ENCODE peak calls at places on chromosome 13, in six cellular contexts. One of them, this sample, is unnamed.

GRCh38 chr13:96214804-96215445 is 125.0 kb downstream of the HS6ST3 start:
- DNase-seq in fibroblast of the aortic adventitia: peak
- DNase-seq in heart right ventricle: no peak
- DNase-seq in activated B cell treated with CpG ODN at 0.5 μM for 24 hours: no peak
- DNase-seq in foreskin keratinocyte: no peak
- DNase-seq in midbrain: no peak
- DNase-seq in this sample: no peak

GRCh38 chr13:90374183-90374582 is 973.3 kb upstream of the MIR17HG start:
- DNase-seq in foreskin keratinocyte: no peak
- DNase-seq in activated B cell treated with CpG ODN at 0.5 μM for 24 hours: no peak
- DNase-seq in heart right ventricle: no peak
- DNase-seq in fibroblast of the aortic adventitia: no peak
- DNase-seq in midbrain: no peak
- DNase-seq in this sample: no peak

GRCh38 chr13:60590775-60591174 is 193.8 kb downstream of the TDRD3 start:
- DNase-seq in activated B cell treated with CpG ODN at 0.5 μM for 24 hours: no peak
- DNase-seq in midbrain: no peak
- DNase-seq in foreskin keratinocyte: peak
- DNase-seq in fibroblast of the aortic adventitia: no peak
- DNase-seq in heart right ventricle: no peak
- DNase-seq in this sample: no peak

GRCh38 chr13:69324109-69324886 is 783.3 kb upstream of the ATXN8OS start:
- DNase-seq in activated B cell treated with CpG ODN at 0.5 μM for 24 hours: no peak
- DNase-seq in midbrain: no peak
- DNase-seq in foreskin keratinocyte: peak
- DNase-seq in fibroblast of the aortic adventitia: no peak
- DNase-seq in heart right ventricle: no peak
- DNase-seq in this sample: no peak

GRCh38 chr13:46296920-46297319 is 85.2 kb downstream of the LRRC63 start:
- DNase-seq in foreskin keratinocyte: peak
- DNase-seq in midbrain: no peak
- DNase-seq in heart right ventricle: no peak
- DNase-seq in activated B cell treated with CpG ODN at 0.5 μM for 24 hours: no peak
- DNase-seq in fibroblast of the aortic adventitia: peak
- DNase-seq in this sample: no peak

GRCh38 chr13:26541041-26541440 is 16.4 kb upstream of the WASF3 start:
- DNase-seq in activated B cell treated with CpG ODN at 0.5 μM for 24 hours: no peak
- DNase-seq in heart right ventricle: no peak
- DNase-seq in foreskin keratinocyte: no peak
- DNase-seq in fibroblast of the aortic adventitia: no peak
- DNase-seq in midbrain: no peak
- DNase-seq in this sample: no peak

GRCh38 chr13:74305876-74306275 is 171.7 kb upstream of the KLF12 start:
- DNase-seq in activated B cell treated with CpG ODN at 0.5 μM for 24 hours: no peak
- DNase-seq in midbrain: no peak
- DNase-seq in heart right ventricle: no peak
- DNase-seq in fibroblast of the aortic adventitia: no peak
- DNase-seq in foreskin keratinocyte: peak
- DNase-seq in this sample: no peak

GRCh38 chr13:33153421-33154381 is 131.9 kb downstream of the STARD13 start:
- DNase-seq in midbrain: no peak
- DNase-seq in foreskin keratinocyte: no peak
- DNase-seq in fibroblast of the aortic adventitia: peak
- DNase-seq in activated B cell treated with CpG ODN at 0.5 μM for 24 hours: no peak
- DNase-seq in heart right ventricle: peak
- DNase-seq in this sample: no peak

GRCh38 chr13:50152224-50152623 is 137.0 kb downstream of the KCNRG start:
- DNase-seq in foreskin keratinocyte: no peak
- DNase-seq in heart right ventricle: no peak
- DNase-seq in activated B cell treated with CpG ODN at 0.5 μM for 24 hours: no peak
- DNase-seq in midbrain: no peak
- DNase-seq in fibroblast of the aortic adventitia: peak
- DNase-seq in this sample: no peak

GRCh38 chr13:45821861-45822260 is 29.7 kb downstream of the SIAH3 start:
- DNase-seq in fibroblast of the aortic adventitia: no peak
- DNase-seq in activated B cell treated with CpG ODN at 0.5 μM for 24 hours: no peak
- DNase-seq in foreskin keratinocyte: no peak
- DNase-seq in heart right ventricle: no peak
- DNase-seq in midbrain: no peak
- DNase-seq in this sample: no peak

GRCh38 chr13:48493851-48494250 is 39.0 kb downstream of the RCBTB2 start:
- DNase-seq in midbrain: peak
- DNase-seq in heart right ventricle: no peak
- DNase-seq in fibroblast of the aortic adventitia: peak
- DNase-seq in activated B cell treated with CpG ODN at 0.5 μM for 24 hours: no peak
- DNase-seq in foreskin keratinocyte: no peak
- DNase-seq in this sample: no peak

GRCh38 chr13:23044906-23045305 is 135.9 kb upstream of the SGCG start:
- DNase-seq in activated B cell treated with CpG ODN at 0.5 μM for 24 hours: no peak
- DNase-seq in midbrain: no peak
- DNase-seq in fibroblast of the aortic adventitia: no peak
- DNase-seq in foreskin keratinocyte: peak
- DNase-seq in heart right ventricle: no peak
- DNase-seq in this sample: no peak

GRCh38 chr13:51620165-51620983 is 36.1 kb downstream of the WDFY2 start:
- DNase-seq in foreskin keratinocyte: no peak
- DNase-seq in fibroblast of the aortic adventitia: no peak
- DNase-seq in heart right ventricle: peak
- DNase-seq in midbrain: no peak
- DNase-seq in activated B cell treated with CpG ODN at 0.5 μM for 24 hours: no peak
- DNase-seq in this sample: no peak

GRCh38 chr13:114264886-114265611 is 16.4 kb upstream of the UPF3A start:
- DNase-seq in activated B cell treated with CpG ODN at 0.5 μM for 24 hours: no peak
- DNase-seq in fibroblast of the aortic adventitia: peak
- DNase-seq in foreskin keratinocyte: no peak
- DNase-seq in heart right ventricle: no peak
- DNase-seq in midbrain: no peak
- DNase-seq in this sample: no peak

GRCh38 chr13:43331676-43332075 is 308.3 kb downstream of the DNAJC15 start:
- DNase-seq in heart right ventricle: no peak
- DNase-seq in fibroblast of the aortic adventitia: peak
- DNase-seq in midbrain: peak
- DNase-seq in activated B cell treated with CpG ODN at 0.5 μM for 24 hours: no peak
- DNase-seq in foreskin keratinocyte: no peak
- DNase-seq in this sample: no peak

GRCh38 chr13:50527612-50528509 is 315.6 kb downstream of the DLEU7 start:
- DNase-seq in heart right ventricle: no peak
- DNase-seq in foreskin keratinocyte: peak
- DNase-seq in activated B cell treated with CpG ODN at 0.5 μM for 24 hours: no peak
- DNase-seq in fibroblast of the aortic adventitia: no peak
- DNase-seq in midbrain: no peak
- DNase-seq in this sample: no peak

GRCh38 chr13:107977175-107977574 is 238.2 kb downstream of the LIG4 start:
- DNase-seq in foreskin keratinocyte: no peak
- DNase-seq in activated B cell treated with CpG ODN at 0.5 μM for 24 hours: no peak
- DNase-seq in midbrain: no peak
- DNase-seq in heart right ventricle: no peak
- DNase-seq in fibroblast of the aortic adventitia: no peak
- DNase-seq in this sample: no peak

GRCh38 chr13:44403720-44404063 is 30.1 kb downstream of the SERP2 start:
- DNase-seq in activated B cell treated with CpG ODN at 0.5 μM for 24 hours: no peak
- DNase-seq in heart right ventricle: no peak
- DNase-seq in midbrain: no peak
- DNase-seq in fibroblast of the aortic adventitia: no peak
- DNase-seq in foreskin keratinocyte: no peak
- DNase-seq in this sample: no peak

GRCh38 chr13:107824636-107825035 is 390.7 kb downstream of the LIG4 start:
- DNase-seq in midbrain: no peak
- DNase-seq in fibroblast of the aortic adventitia: no peak
- DNase-seq in heart right ventricle: no peak
- DNase-seq in activated B cell treated with CpG ODN at 0.5 μM for 24 hours: no peak
- DNase-seq in foreskin keratinocyte: no peak
- DNase-seq in this sample: no peak

GRCh38 chr13:94713556-94714182 is 1.3 kb upstream of the SOX21 start:
- DNase-seq in activated B cell treated with CpG ODN at 0.5 μM for 24 hours: no peak
- DNase-seq in fibroblast of the aortic adventitia: no peak
- DNase-seq in midbrain: peak
- DNase-seq in heart right ventricle: no peak
- DNase-seq in foreskin keratinocyte: no peak
- DNase-seq in this sample: no peak

GRCh38 chr13:65470781-65471180 is 1759.4 kb downstream of the PCDH9 start:
- DNase-seq in heart right ventricle: no peak
- DNase-seq in fibroblast of the aortic adventitia: peak
- DNase-seq in foreskin keratinocyte: no peak
- DNase-seq in midbrain: no peak
- DNase-seq in activated B cell treated with CpG ODN at 0.5 μM for 24 hours: no peak
- DNase-seq in this sample: no peak

GRCh38 chr13:25249001-25249543 is 38.2 kb downstream of the MTMR6 start:
- DNase-seq in foreskin keratinocyte: peak
- DNase-seq in fibroblast of the aortic adventitia: peak
- DNase-seq in heart right ventricle: no peak
- DNase-seq in activated B cell treated with CpG ODN at 0.5 μM for 24 hours: no peak
- DNase-seq in midbrain: peak
- DNase-seq in this sample: no peak

GRCh38 chr13:40152145-40152544 is 496.7 kb downstream of the COG6 start:
- DNase-seq in activated B cell treated with CpG ODN at 0.5 μM for 24 hours: no peak
- DNase-seq in midbrain: no peak
- DNase-seq in heart right ventricle: peak
- DNase-seq in foreskin keratinocyte: peak
- DNase-seq in fibroblast of the aortic adventitia: peak
- DNase-seq in this sample: peak

GRCh38 chr13:104011505-104012270 is 945.5 kb upstream of the SLC10A2 start:
- DNase-seq in fibroblast of the aortic adventitia: peak
- DNase-seq in midbrain: no peak
- DNase-seq in foreskin keratinocyte: no peak
- DNase-seq in activated B cell treated with CpG ODN at 0.5 μM for 24 hours: no peak
- DNase-seq in heart right ventricle: no peak
- DNase-seq in this sample: no peak

GRCh38 chr13:40940841-40941240 is 78.3 kb downstream of the ELF1 start:
- DNase-seq in fibroblast of the aortic adventitia: no peak
- DNase-seq in foreskin keratinocyte: no peak
- DNase-seq in activated B cell treated with CpG ODN at 0.5 μM for 24 hours: no peak
- DNase-seq in midbrain: no peak
- DNase-seq in heart right ventricle: peak
- DNase-seq in this sample: no peak

GRCh38 chr13:99367663-99368448 is 60.7 kb upstream of the GPR183 start:
- DNase-seq in midbrain: no peak
- DNase-seq in heart right ventricle: no peak
- DNase-seq in activated B cell treated with CpG ODN at 0.5 μM for 24 hours: no peak
- DNase-seq in fibroblast of the aortic adventitia: no peak
- DNase-seq in foreskin keratinocyte: no peak
- DNase-seq in this sample: no peak

GRCh38 chr13:33893559-33893958 is 75.6 kb downstream of the RFC3 start:
- DNase-seq in heart right ventricle: no peak
- DNase-seq in activated B cell treated with CpG ODN at 0.5 μM for 24 hours: no peak
- DNase-seq in midbrain: no peak
- DNase-seq in fibroblast of the aortic adventitia: no peak
- DNase-seq in foreskin keratinocyte: no peak
- DNase-seq in this sample: no peak

GRCh38 chr13:50222569-50223332 is 207.5 kb downstream of the KCNRG start:
- DNase-seq in heart right ventricle: peak
- DNase-seq in midbrain: peak
- DNase-seq in activated B cell treated with CpG ODN at 0.5 μM for 24 hours: no peak
- DNase-seq in fibroblast of the aortic adventitia: peak
- DNase-seq in foreskin keratinocyte: no peak
- DNase-seq in this sample: peak

GRCh38 chr13:30381049-30381448 is 41.2 kb upstream of the UBE2L5 start:
- DNase-seq in activated B cell treated with CpG ODN at 0.5 μM for 24 hours: no peak
- DNase-seq in foreskin keratinocyte: no peak
- DNase-seq in midbrain: no peak
- DNase-seq in heart right ventricle: no peak
- DNase-seq in fibroblast of the aortic adventitia: no peak
- DNase-seq in this sample: no peak

This sample was measured in epithelial cell of prostate.